ENCODE peak calls at places on chromosomes 11 and 22, in seven cellular contexts. P is PC-3, I is neuronal stem cell, G is keratinocyte, J is fibroblast of lung, T is hepatocyte, D is GM23338. C is an unnamed sample.

GRCh38 chr11:105392546-105392945 is 217.3 kb upstream of the GRIA4 start:
- DNase-seq in P (peak; percentile 10), I (no peak), G (no peak), J (peak; percentile 32), T (no peak), D (no peak), C (peak; percentile 33)

GRCh38 chr22:21064917-21065864 is 19.4 kb downstream of the LRRC74B start:
- DNase-seq in P (no peak), I (no peak), G (no peak), J (no peak), T (no peak), D (no peak), C (no peak)

GRCh38 chr22:42342426-42343135 is 72.1 kb upstream of the TCF20 start:
- DNase-seq in P (no peak), I (no peak), G (no peak), J (no peak), T (no peak), D (no peak), C (no peak)

GRCh38 chr11:91822805-91823204 is 401.8 kb upstream of the FAT3 start:
- DNase-seq in P (peak; percentile 23), I (no peak), G (no peak), J (no peak), T (no peak), D (no peak), C (no peak)

GRCh38 chr11:108221401-108221800 is 1.0 kb downstream of the NPAT start:
- DNase-seq in P (peak; percentile 29), I (no peak), G (no peak), J (peak; percentile 53), T (no peak), D (peak; percentile 22), C (no peak)

GRCh38 chr11:11916981-11917399 is 75.2 kb downstream of the USP47 start:
- DNase-seq in P (peak; percentile 55), I (no peak), G (no peak), J (peak; percentile 74), T (peak; percentile 11), D (peak; percentile 19), C (peak; percentile 35)

GRCh38 chr11:95486979-95487378 is 256.0 kb upstream of the SESN3 start:
- DNase-seq in P (no peak), I (no peak), G (no peak), J (no peak), T (no peak), D (no peak), C (no peak)

GRCh38 chr11:119516060-119516459 is 93.1 kb upstream of the THY1 start:
- DNase-seq in P (no peak), I (no peak), G (no peak), J (no peak), T (no peak), D (no peak), C (no peak)

GRCh38 chr11:68470304-68470811 is 9.8 kb downstream of the PPP6R3 start:
- DNase-seq in P (no peak), I (no peak), G (no peak), J (no peak), T (no peak), D (no peak), C (no peak)

GRCh38 chr11:95322546-95322945 is 91.5 kb upstream of the SESN3 start:
- DNase-seq in P (no peak), I (no peak), G (no peak), J (no peak), T (no peak), D (no peak), C (no peak)

GRCh38 chr11:96097844-96098421 is 174.0 kb upstream of the MTMR2 start:
- DNase-seq in P (peak; percentile 44), I (no peak), G (no peak), J (no peak), T (no peak), D (no peak), C (no peak)

GRCh38 chr22:49827307-49827852 is 293 bp downstream of the BRD1 start:
- DNase-seq in P (no peak), I (no peak), G (no peak), J (no peak), T (peak; percentile 52), D (no peak), C (no peak)

GRCh38 chr11:1946812-1947480 is at the start of gene MRPL23:
- DNase-seq in P (no peak), I (no peak), G (no peak), J (no peak), T (no peak), D (no peak), C (no peak)

GRCh38 chr11:71977743-71978418 is 20.8 kb upstream of the IL18BP start:
- DNase-seq in P (peak; percentile 81), I (peak; percentile 14), G (no peak), J (peak; percentile 65), T (peak; percentile 52), D (peak; percentile 56), C (no peak)

GRCh38 chr22:49740242-49740641 is 87.4 kb downstream of the BRD1 start:
- DNase-seq in P (no peak), I (no peak), G (no peak), J (no peak), T (no peak), D (no peak), C (no peak)

GRCh38 chr22:28943501-28943879 is 60.1 kb downstream of the ZNRF3 start:
- DNase-seq in P (no peak), I (no peak), G (no peak), J (no peak), T (no peak), D (no peak), C (no peak)

GRCh38 chr11:36333897-36334296 is 37.8 kb downstream of the PRR5L start:
- DNase-seq in P (peak; percentile 40), I (no peak), G (no peak), J (peak; percentile 65), T (no peak), D (peak; percentile 92), C (no peak)

GRCh38 chr11:27656806-27657483 is 43.3 kb downstream of the BDNF start:
- DNase-seq in P (no peak), I (no peak), G (no peak), J (no peak), T (no peak), D (no peak), C (no peak)

GRCh38 chr11:119065369-119065768 is 2.2 kb upstream of the VPS11 start:
- DNase-seq in P (peak; percentile 66), I (no peak), G (no peak), J (peak; percentile 44), T (no peak), D (peak; percentile 71), C (no peak)

DNA sequence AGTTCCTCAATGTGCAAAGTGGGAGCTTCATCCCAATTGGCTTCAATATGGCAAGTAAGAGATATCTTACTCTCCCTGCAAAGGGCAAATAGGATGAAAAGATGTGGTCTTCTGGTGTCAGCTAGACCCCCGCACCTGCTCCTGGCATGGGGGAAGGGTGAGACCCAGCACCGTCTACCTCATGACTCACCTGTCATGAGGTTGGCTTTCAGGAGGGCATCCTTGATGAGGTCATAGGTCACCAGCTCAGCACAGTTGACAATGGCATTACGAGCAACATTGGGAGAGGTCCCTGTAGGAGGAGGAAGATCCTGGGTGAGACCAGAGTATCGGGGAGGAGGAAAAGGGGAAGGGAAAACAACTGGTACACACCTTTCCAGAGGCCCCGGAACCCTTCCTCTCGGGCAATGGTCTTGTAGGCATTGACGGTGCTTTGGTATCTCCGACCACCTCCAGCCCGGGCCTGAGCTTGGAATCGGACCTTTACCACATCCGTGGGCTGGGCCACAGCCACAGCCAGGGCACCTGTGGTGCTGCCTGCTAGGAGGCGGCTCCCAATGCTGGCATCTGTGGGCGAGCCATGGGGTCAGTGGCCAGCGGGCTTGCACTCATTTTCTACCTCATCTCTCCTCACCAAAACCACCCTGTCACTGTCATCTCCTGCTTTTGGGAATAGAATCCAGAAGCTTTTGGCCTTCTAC is 6.0 kb downstream of the UCP2 start:
- DNase-seq in P (no peak), I (no peak), G (no peak), J (no peak), T (no peak), D (no peak), C (no peak)
- H3K36me3 ChIP-seq in P (peaks cover 17% of the 10 kb centered on the region), I (peaks cover 72% of the 10 kb centered on the region), G (no peaks in the 10 kb centered on the region), J (peaks cover 1% of the 10 kb centered on the region), T (no peaks in the 10 kb centered on the region), D (peaks cover 32% of the 10 kb centered on the region), C (no peaks in the 10 kb centered on the region)

GRCh38 chr11:24748261-24748660 is 251.4 kb downstream of the LUZP2 start:
- DNase-seq in P (no peak), I (no peak), G (no peak), J (no peak), T (no peak), D (no peak), C (no peak)
- H3K4me3 ChIP-seq in P (no peak overlapping the region), I (peak overlapping the region; percentile 41), G (no peak overlapping the region), J (no peak overlapping the region), T (no peak overlapping the region), D (no peak overlapping the region), C (no peak overlapping the region)

DNA sequence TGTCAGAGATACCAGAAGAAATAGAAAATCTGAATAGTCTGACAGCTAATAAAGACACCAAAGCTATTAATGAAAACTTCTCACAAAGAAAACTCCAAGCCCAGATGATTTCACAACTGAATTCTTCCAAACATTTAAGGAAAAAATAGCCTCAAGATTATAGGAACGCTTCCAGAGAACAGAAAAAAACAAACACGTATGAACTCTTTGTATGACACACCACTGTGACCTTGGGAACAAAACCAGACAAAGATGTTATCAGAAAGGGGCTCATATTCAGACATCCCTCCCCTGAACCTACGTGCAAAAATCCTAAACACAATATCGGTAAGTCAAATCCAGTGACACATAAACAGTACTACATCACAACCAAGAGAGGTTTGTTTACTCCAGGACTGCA is 23.5 kb downstream of the CERK start:
- DNase-seq in P (no peak), I (no peak), G (no peak), J (peak; percentile 65), T (no peak), D (no peak), C (no peak)
- H3K36me3 ChIP-seq in P (no peaks in the 10 kb centered on the region), I (peaks cover 93% of the 10 kb centered on the region), G (peaks cover 13% of the 10 kb centered on the region), J (peaks cover 10% of the 10 kb centered on the region), T (no peaks in the 10 kb centered on the region), D (peaks cover 21% of the 10 kb centered on the region), C (peaks cover 10% of the 10 kb centered on the region)

GRCh38 chr22:46574438-46574992 is 37.1 kb upstream of the CELSR1 start:
- DNase-seq in P (no peak), I (no peak), G (no peak), J (no peak), T (no peak), D (no peak), C (no peak)

GRCh38 chr22:46576556-46577351 is 39.3 kb upstream of the CELSR1 start:
- DNase-seq in P (peak; percentile 43), I (peak; percentile 55), G (no peak), J (peak; percentile 42), T (peak; percentile 87), D (peak; percentile 75), C (no peak)

GRCh38 chr22:46573781-46574437 is 36.5 kb upstream of the CELSR1 start:
- DNase-seq in P (no peak), I (no peak), G (no peak), J (no peak), T (no peak), D (no peak), C (no peak)

GRCh38 chr22:46575915-46576555 is 38.6 kb upstream of the CELSR1 start:
- DNase-seq in P (no peak), I (no peak), G (no peak), J (no peak), T (peak; percentile 45), D (peak; percentile 71), C (no peak)

GRCh38 chr22:46574993-46575914 is 37.8 kb upstream of the CELSR1 start:
- DNase-seq in P (peak; percentile 79), I (no peak), G (no peak), J (no peak), T (peak; percentile 79), D (peak; percentile 41), C (no peak)
- H3K4me3 ChIP-seq in P (peak overlapping the region; percentile 19), I (no peak overlapping the region), G (no peak overlapping the region), J (no peak overlapping the region), T (no peak overlapping the region), D (peak overlapping the region; percentile 66), C (no peak overlapping the region)